ENCODE peak calls at places on chromosomes 7 and 10, in seven cellular contexts. G, O, W, Y, F, U and H are unnamed samples.

GRCh38 chr7:98968621-98969020 is 90.3 kb downstream of the TRRAP start:
- DNase-seq in G (no peak), O (no peak), W (no peak), Y (no peak), F (no peak), U (no peak), H (no peak)

GRCh38 chr10:46224414-46224682 is 62.4 kb upstream of the ANTXRL start:
- DNase-seq in G (no peak), O (no peak), W (no peak), Y (no peak), F (no peak), U (no peak), H (no peak)

GRCh38 chr7:94957041-94957440 is 49.6 kb downstream of the PPP1R9A start:
- DNase-seq in G (no peak), O (no peak), W (no peak), Y (no peak), F (no peak), U (no peak), H (no peak)

GRCh38 chr10:95860486-95861040 is 47.2 kb upstream of the CC2D2B start:
- DNase-seq in G (no peak), O (no peak), W (no peak), Y (peak; percentile 43), F (no peak), U (peak; percentile 20), H (no peak)

GRCh38 chr7:108284349-108285017 is 154.3 kb upstream of the LAMB4 start:
- DNase-seq in G (no peak), O (no peak), W (no peak), Y (no peak), F (no peak), U (no peak), H (no peak)

GRCh38 chr7:35780070-35780469 is 20.8 kb upstream of the SEPTIN7 start:
- DNase-seq in G (no peak), O (no peak), W (no peak), Y (no peak), F (no peak), U (no peak), H (peak; percentile 76)

GRCh38 chr7:121605297-121605640 is 209.2 kb upstream of the FAM3C start:
- DNase-seq in G (no peak), O (no peak), W (peak; percentile 4), Y (no peak), F (no peak), U (peak; percentile 6), H (peak; percentile 18)

GRCh38 chr7:157719008-157719682 is 382.3 kb downstream of the DNAJB6 start:
- DNase-seq in G (no peak), O (no peak), W (no peak), Y (no peak), F (no peak), U (no peak), H (no peak)

GRCh38 chr10:114611617-114612016 is 46.5 kb downstream of the ABLIM1 start:
- DNase-seq in G (no peak), O (no peak), W (peak; percentile 12), Y (no peak), F (no peak), U (peak; percentile 40), H (no peak)

GRCh38 chr10:113716109-113717010 is 35.1 kb upstream of the PLEKHS1 start:
- DNase-seq in G (no peak), O (no peak), W (no peak), Y (no peak), F (no peak), U (no peak), H (no peak)

GRCh38 chr7:5139998-5140397 is 50.0 kb upstream of the WIPI2 start:
- DNase-seq in G (no peak), O (peak; percentile 72), W (peak; percentile 5), Y (peak; percentile 43), F (peak; percentile 3), U (peak; percentile 9), H (peak; percentile 73)

GRCh38 chr10:88756660-88757059 is 3.2 kb upstream of the LIPN start:
- DNase-seq in G (no peak), O (no peak), W (no peak), Y (no peak), F (no peak), U (no peak), H (no peak)

GRCh38 chr7:133885213-133885612 is 241.9 kb upstream of the LRGUK start:
- DNase-seq in G (no peak), O (no peak), W (no peak), Y (no peak), F (no peak), U (no peak), H (no peak)

GRCh38 chr10:107340345-107340744 is 175.8 kb upstream of the SORCS1 start:
- DNase-seq in G (no peak), O (no peak), W (no peak), Y (no peak), F (no peak), U (no peak), H (no peak)

GRCh38 chr7:50362712-50363282 is 58.3 kb downstream of the IKZF1 start:
- DNase-seq in G (no peak), O (no peak), W (no peak), Y (peak; percentile 56), F (no peak), U (no peak), H (no peak)

GRCh38 chr7:107069457-107069856 is 25.0 kb downstream of the PRKAR2B start:
- DNase-seq in G (no peak), O (no peak), W (peak; percentile 46), Y (no peak), F (no peak), U (no peak), H (no peak)

GRCh38 chr10:113665806-113666354 is 2.0 kb upstream of the NRAP start:
- DNase-seq in G (no peak), O (no peak), W (peak; percentile 82), Y (peak; percentile 80), F (no peak), U (peak; percentile 93), H (peak; percentile 89)

GRCh38 chr10:11822031-11822756 is 962 bp upstream of the PROSER2 start:
- DNase-seq in G (no peak), O (no peak), W (no peak), Y (peak; percentile 48), F (no peak), U (no peak), H (no peak)

GRCh38 chr10:75406158-75407065 is 4.8 kb upstream of the ZNF503 start:
- DNase-seq in G (no peak), O (peak; percentile 38), W (no peak), Y (peak; percentile 14), F (peak; percentile 21), U (no peak), H (no peak)

GRCh38 chr10:121753726-121754476 is 155.7 kb upstream of the FGFR2 start:
- DNase-seq in G (no peak), O (no peak), W (peak; percentile 50), Y (no peak), F (no peak), U (peak; percentile 87), H (no peak)
- H3K18ac ChIP-seq in G (no peak overlapping the region), O (no peak overlapping the region), W (no peak overlapping the region), Y (no peak overlapping the region), F (no peak overlapping the region), U (no peak overlapping the region), H (no peak overlapping the region)

GRCh38 chr7:93202594-93203273 is 23.5 kb downstream of the HEPACAM2 start:
- DNase-seq in G (no peak), O (no peak), W (no peak), Y (no peak), F (no peak), U (no peak), H (no peak)

GRCh38 chr7:93203496-93203895 is 22.8 kb downstream of the HEPACAM2 start:
- DNase-seq in G (no peak), O (no peak), W (no peak), Y (no peak), F (no peak), U (no peak), H (no peak)

GRCh38 chr7:93205046-93205445 is 21.2 kb downstream of the HEPACAM2 start:
- DNase-seq in G (no peak), O (no peak), W (no peak), Y (no peak), F (no peak), U (no peak), H (no peak)
- H3K18ac ChIP-seq in G (no peak overlapping the region), O (no peak overlapping the region), W (no peak overlapping the region), Y (no peak overlapping the region), F (no peak overlapping the region), U (no peak overlapping the region), H (no peak overlapping the region)

GRCh38 chr7:22725585-22725984 is 1.4 kb upstream of the IL6 start:
- DNase-seq in G (no peak), O (no peak), W (peak; percentile 60), Y (peak; percentile 88), F (no peak), U (peak; percentile 48), H (no peak)

GRCh38 chr7:22726345-22726848 is 603 bp upstream of the IL6 start:
- DNase-seq in G (no peak), O (peak; percentile 84), W (peak; percentile 89), Y (peak; percentile 94), F (peak; percentile 35), U (peak; percentile 90), H (peak; percentile 56)

GRCh38 chr7:22723642-22724041 is 3.4 kb upstream of the IL6 start:
- DNase-seq in G (no peak), O (no peak), W (no peak), Y (no peak), F (no peak), U (no peak), H (no peak)

GRCh38 chr7:22723171-22723601 is 3.8 kb upstream of the IL6 start:
- DNase-seq in G (no peak), O (no peak), W (peak; percentile 89), Y (no peak), F (no peak), U (peak; percentile 47), H (no peak)

DNA sequence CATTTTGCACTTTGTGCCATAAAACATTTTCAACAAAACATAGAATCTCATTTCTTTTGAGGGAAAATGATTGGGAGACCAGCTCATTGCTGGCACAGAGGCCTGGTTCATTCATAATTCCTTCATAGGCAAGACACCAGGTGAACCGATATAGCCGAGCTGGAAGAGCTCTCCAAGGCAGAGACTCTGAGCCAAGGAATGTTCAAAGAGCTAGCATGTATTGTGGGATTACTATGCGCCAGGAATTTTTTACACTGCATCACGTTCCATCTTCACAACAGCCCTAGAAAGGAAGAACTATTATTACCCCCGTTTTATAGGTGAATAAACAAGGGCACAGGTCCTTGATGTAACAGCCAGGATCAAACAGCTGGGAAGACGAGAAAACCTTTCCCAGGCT is 2.1 kb upstream of the IL6 start:
- DNase-seq in G (no peak), O (no peak), W (no peak), Y (no peak), F (no peak), U (no peak), H (no peak)
- H3K18ac ChIP-seq in G (no peak overlapping the region), O (no peak overlapping the region), W (no peak overlapping the region), Y (peak overlapping the region; percentile 85), F (no peak overlapping the region), U (peak overlapping the region; percentile 42), H (no peak overlapping the region)

DNA sequence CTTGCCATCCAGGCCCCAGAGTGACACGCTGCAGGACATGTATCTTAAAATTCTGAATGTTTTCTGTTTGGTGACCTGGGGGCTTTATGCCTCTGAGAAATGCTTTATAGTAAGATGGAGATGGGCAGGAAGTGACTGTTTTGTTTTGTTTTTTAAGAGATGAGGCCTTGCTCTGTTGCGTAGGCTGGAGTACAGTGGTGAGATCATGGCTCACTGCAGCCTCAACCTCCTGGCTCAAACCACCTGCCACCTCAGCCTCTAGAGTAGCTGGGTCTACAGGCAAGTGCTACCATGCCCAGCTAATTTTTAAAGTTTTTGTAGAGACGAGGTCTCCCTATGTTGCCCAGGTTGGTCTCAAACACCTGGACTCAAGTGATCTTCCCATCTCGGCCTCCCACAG is 20.6 kb downstream of the ZNF777 start:
- DNase-seq in G (no peak), O (no peak), W (no peak), Y (no peak), F (no peak), U (peak; percentile 14), H (no peak)
- H3K18ac ChIP-seq in G (no peak overlapping the region), O (no peak overlapping the region), W (no peak overlapping the region), Y (no peak overlapping the region), F (no peak overlapping the region), U (no peak overlapping the region), H (no peak overlapping the region)